ENCODE peak calls at places on chromosomes 13 and 19, in eight cellular contexts. One of them, this sample, is unnamed.

GRCh38 chr19:10120538-10121198 is 969 bp upstream of the EIF3G start:
- DNase-seq in RWPE1: peak
- DNase-seq in NK-92 treated with Interleukin-12 subunit alpha and Interleukin-12 subunit beta, amount 100 ng/mL, for 24 hours: no peak
- DNase-seq in naive thymus-derived CD8-positive, alpha-beta T cell: no peak
- DNase-seq in GM23338: no peak
- DNase-seq in AG10803: peak
- DNase-seq in ascending aorta: no peak
- DNase-seq in NCI-H1048: no peak
- DNase-seq in this sample: peak

GRCh38 chr13:111537115-111537728 is 216.8 kb downstream of the TEX29 start:
- DNase-seq in RWPE1: no peak
- DNase-seq in NK-92 treated with Interleukin-12 subunit alpha and Interleukin-12 subunit beta, amount 100 ng/mL, for 24 hours: no peak
- DNase-seq in naive thymus-derived CD8-positive, alpha-beta T cell: no peak
- DNase-seq in GM23338: no peak
- DNase-seq in AG10803: no peak
- DNase-seq in ascending aorta: no peak
- DNase-seq in NCI-H1048: no peak
- DNase-seq in this sample: no peak

GRCh38 chr13:27408074-27408473 is 16.3 kb upstream of the GTF3A start:
- DNase-seq in RWPE1: no peak
- DNase-seq in NK-92 treated with Interleukin-12 subunit alpha and Interleukin-12 subunit beta, amount 100 ng/mL, for 24 hours: no peak
- DNase-seq in naive thymus-derived CD8-positive, alpha-beta T cell: no peak
- DNase-seq in GM23338: peak
- DNase-seq in AG10803: no peak
- DNase-seq in ascending aorta: no peak
- DNase-seq in NCI-H1048: no peak
- DNase-seq in this sample: no peak

GRCh38 chr19:15180451-15181390 is 20.1 kb downstream of the NOTCH3 start:
- DNase-seq in RWPE1: no peak
- DNase-seq in NK-92 treated with Interleukin-12 subunit alpha and Interleukin-12 subunit beta, amount 100 ng/mL, for 24 hours: no peak
- DNase-seq in naive thymus-derived CD8-positive, alpha-beta T cell: no peak
- DNase-seq in GM23338: peak
- DNase-seq in AG10803: no peak
- DNase-seq in ascending aorta: no peak
- DNase-seq in NCI-H1048: no peak
- DNase-seq in this sample: no peak

GRCh38 chr13:35499131-35500051 is 22.9 kb upstream of the MAB21L1 start:
- DNase-seq in RWPE1: no peak
- DNase-seq in NK-92 treated with Interleukin-12 subunit alpha and Interleukin-12 subunit beta, amount 100 ng/mL, for 24 hours: no peak
- DNase-seq in naive thymus-derived CD8-positive, alpha-beta T cell: no peak
- DNase-seq in GM23338: no peak
- DNase-seq in AG10803: no peak
- DNase-seq in ascending aorta: no peak
- DNase-seq in NCI-H1048: no peak
- DNase-seq in this sample: no peak

GRCh38 chr19:14719162-14719561 is 29.3 kb downstream of the ZNF333 start:
- DNase-seq in RWPE1: no peak
- DNase-seq in NK-92 treated with Interleukin-12 subunit alpha and Interleukin-12 subunit beta, amount 100 ng/mL, for 24 hours: no peak
- DNase-seq in naive thymus-derived CD8-positive, alpha-beta T cell: no peak
- DNase-seq in GM23338: no peak
- DNase-seq in AG10803: no peak
- DNase-seq in ascending aorta: no peak
- DNase-seq in NCI-H1048: no peak
- DNase-seq in this sample: no peak

GRCh38 chr19:16435238-16435911 is 36.4 kb downstream of the EPS15L1 start:
- DNase-seq in RWPE1: no peak
- DNase-seq in NK-92 treated with Interleukin-12 subunit alpha and Interleukin-12 subunit beta, amount 100 ng/mL, for 24 hours: no peak
- DNase-seq in naive thymus-derived CD8-positive, alpha-beta T cell: no peak
- DNase-seq in GM23338: no peak
- DNase-seq in AG10803: peak
- DNase-seq in ascending aorta: no peak
- DNase-seq in NCI-H1048: no peak
- DNase-seq in this sample: no peak

GRCh38 chr13:34128661-34129060 is 310.7 kb downstream of the RFC3 start:
- DNase-seq in RWPE1: no peak
- DNase-seq in NK-92 treated with Interleukin-12 subunit alpha and Interleukin-12 subunit beta, amount 100 ng/mL, for 24 hours: no peak
- DNase-seq in naive thymus-derived CD8-positive, alpha-beta T cell: no peak
- DNase-seq in GM23338: no peak
- DNase-seq in AG10803: peak
- DNase-seq in ascending aorta: no peak
- DNase-seq in NCI-H1048: no peak
- DNase-seq in this sample: no peak

GRCh38 chr13:114110091-114110829 is 22.2 kb downstream of the RASA3 start:
- DNase-seq in RWPE1: no peak
- DNase-seq in NK-92 treated with Interleukin-12 subunit alpha and Interleukin-12 subunit beta, amount 100 ng/mL, for 24 hours: no peak
- DNase-seq in naive thymus-derived CD8-positive, alpha-beta T cell: peak
- DNase-seq in GM23338: peak
- DNase-seq in AG10803: peak
- DNase-seq in ascending aorta: no peak
- DNase-seq in NCI-H1048: no peak
- DNase-seq in this sample: no peak

GRCh38 chr13:100176781-100177389 is 88.0 kb downstream of the PCCA start:
- DNase-seq in RWPE1: no peak
- DNase-seq in NK-92 treated with Interleukin-12 subunit alpha and Interleukin-12 subunit beta, amount 100 ng/mL, for 24 hours: no peak
- DNase-seq in naive thymus-derived CD8-positive, alpha-beta T cell: no peak
- DNase-seq in GM23338: no peak
- DNase-seq in AG10803: peak
- DNase-seq in ascending aorta: no peak
- DNase-seq in NCI-H1048: peak
- DNase-seq in this sample: no peak